ENCODE peak calls at places on chromosomes 12 and 14, in five cellular contexts. One of them, this sample, is unnamed.

GRCh38 chr12:70590051-70590450 is 47.2 kb downstream of the PTPRB start:
- DNase-seq in body of pancreas: peak; percentile 71
- DNase-seq in heart left ventricle: peak; percentile 66
- DNase-seq in transverse colon: peak; percentile 69
- DNase-seq in upper lobe of right lung: peak; percentile 80
- DNase-seq in this sample: peak; percentile 68

GRCh38 chr12:98644433-98644711 is 216 bp downstream of the IKBIP start:
- DNase-seq in body of pancreas: no peak
- DNase-seq in heart left ventricle: no peak
- DNase-seq in transverse colon: peak; percentile 29
- DNase-seq in upper lobe of right lung: no peak
- DNase-seq in this sample: peak; percentile 35

GRCh38 chr14:75479770-75480600 is 42.3 kb upstream of the BATF start:
- DNase-seq in body of pancreas: no peak
- DNase-seq in heart left ventricle: no peak
- DNase-seq in transverse colon: no peak
- DNase-seq in upper lobe of right lung: no peak
- DNase-seq in this sample: peak; percentile 3

GRCh38 chr14:72480465-72481243 is 413.2 kb downstream of the DPF3 start:
- DNase-seq in body of pancreas: no peak
- DNase-seq in heart left ventricle: no peak
- DNase-seq in transverse colon: no peak
- DNase-seq in upper lobe of right lung: no peak
- DNase-seq in this sample: no peak

GRCh38 chr14:23654231-23654630 is 18.1 kb downstream of the DHRS2 start:
- DNase-seq in body of pancreas: no peak
- DNase-seq in heart left ventricle: no peak
- DNase-seq in transverse colon: no peak
- DNase-seq in upper lobe of right lung: no peak
- DNase-seq in this sample: no peak

GRCh38 chr12:104986022-104986941 is at the start of gene NOPCHAP1:
- DNase-seq in body of pancreas: peak; percentile 94
- DNase-seq in heart left ventricle: peak; percentile 94
- DNase-seq in transverse colon: peak; percentile 95
- DNase-seq in upper lobe of right lung: peak; percentile 96
- DNase-seq in this sample: peak; percentile 96

GRCh38 chr12:117076410-117077372 is 22.5 kb downstream of the TESC start:
- DNase-seq in body of pancreas: no peak
- DNase-seq in heart left ventricle: no peak
- DNase-seq in transverse colon: no peak
- DNase-seq in upper lobe of right lung: no peak
- DNase-seq in this sample: no peak

GRCh38 chr12:88141425-88141773 is 489 bp downstream of the CEP290 start:
- DNase-seq in body of pancreas: no peak
- DNase-seq in heart left ventricle: no peak
- DNase-seq in transverse colon: no peak
- DNase-seq in upper lobe of right lung: no peak
- DNase-seq in this sample: no peak

GRCh38 chr14:28057286-28058011 is 709.1 kb upstream of the FOXG1 start:
- DNase-seq in body of pancreas: no peak
- DNase-seq in heart left ventricle: no peak
- DNase-seq in transverse colon: no peak
- DNase-seq in upper lobe of right lung: no peak
- DNase-seq in this sample: no peak

GRCh38 chr12:93466625-93467350 is 526 bp upstream of the MRPL42 start:
- DNase-seq in body of pancreas: no peak
- DNase-seq in heart left ventricle: no peak
- DNase-seq in transverse colon: no peak
- DNase-seq in upper lobe of right lung: no peak
- DNase-seq in this sample: peak; percentile 66

GRCh38 chr12:76847260-76847659 is 31.6 kb downstream of the CSRP2 start:
- DNase-seq in body of pancreas: no peak
- DNase-seq in heart left ventricle: no peak
- DNase-seq in transverse colon: no peak
- DNase-seq in upper lobe of right lung: no peak
- DNase-seq in this sample: no peak

GRCh38 chr12:121534495-121535148 is 46.2 kb downstream of the KDM2B start:
- DNase-seq in body of pancreas: no peak
- DNase-seq in heart left ventricle: no peak
- DNase-seq in transverse colon: no peak
- DNase-seq in upper lobe of right lung: no peak
- DNase-seq in this sample: no peak

GRCh38 chr12:86376052-86376451 is 119.9 kb upstream of the MGAT4C start:
- DNase-seq in body of pancreas: no peak
- DNase-seq in heart left ventricle: peak; percentile 30
- DNase-seq in transverse colon: no peak
- DNase-seq in upper lobe of right lung: no peak
- DNase-seq in this sample: no peak

GRCh38 chr12:54654926-54655325 is 6.8 kb upstream of the DCD start:
- DNase-seq in body of pancreas: no peak
- DNase-seq in heart left ventricle: no peak
- DNase-seq in transverse colon: no peak
- DNase-seq in upper lobe of right lung: no peak
- DNase-seq in this sample: no peak

GRCh38 chr12:37672655-37673260 is 643.8 kb upstream of the ALG10B start:
- DNase-seq in body of pancreas: no peak
- DNase-seq in heart left ventricle: no peak
- DNase-seq in transverse colon: no peak
- DNase-seq in upper lobe of right lung: no peak
- DNase-seq in this sample: no peak

DNA sequence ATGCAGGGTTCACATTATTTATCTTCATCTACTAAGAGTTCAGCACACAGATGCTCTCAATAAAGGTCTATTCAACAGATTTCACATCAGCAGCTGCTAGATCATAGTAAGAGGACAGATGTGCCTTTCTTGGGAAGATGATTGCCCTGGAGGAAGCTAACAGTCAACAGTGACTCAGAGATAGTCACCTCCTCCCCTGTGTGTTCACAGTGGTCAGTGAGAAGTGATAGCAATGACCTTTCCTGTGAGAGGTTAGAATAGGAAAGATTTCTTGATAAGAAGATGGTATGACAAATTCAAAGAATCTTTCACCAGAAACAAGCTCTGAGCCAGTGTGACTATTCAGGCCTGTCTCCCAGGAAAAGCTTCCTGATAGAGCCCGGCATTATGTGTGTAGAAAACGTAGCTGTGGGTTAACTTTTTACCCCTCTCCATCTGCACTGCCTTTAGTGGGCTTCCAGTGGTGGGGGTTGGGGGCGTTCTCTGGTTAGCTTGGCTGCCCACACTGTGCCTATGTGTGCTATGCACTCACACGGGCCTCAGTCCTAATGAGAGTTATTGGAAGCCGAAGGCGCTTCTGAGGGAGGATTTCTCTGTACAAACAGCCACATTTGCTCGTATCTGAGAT is 66.4 kb upstream of the ARHGAP5 start:
- DNase-seq in body of pancreas: no peak
- DNase-seq in heart left ventricle: no peak
- DNase-seq in transverse colon: no peak
- DNase-seq in upper lobe of right lung: no peak
- DNase-seq in this sample: peak; percentile 63
- H3K4me1 ChIP-seq in body of pancreas: peaks cover 12% of the 10 kb centered on the region
- H3K4me1 ChIP-seq in heart left ventricle: no peaks in the 10 kb centered on the region
- H3K4me1 ChIP-seq in transverse colon: no peaks in the 10 kb centered on the region
- H3K4me1 ChIP-seq in upper lobe of right lung: no peaks in the 10 kb centered on the region
- H3K4me1 ChIP-seq in this sample: peaks cover 21% of the 10 kb centered on the region

GRCh38 chr12:27608890-27609289 is 84.9 kb downstream of the PPFIBP1 start:
- DNase-seq in body of pancreas: no peak
- DNase-seq in heart left ventricle: peak; percentile 35
- DNase-seq in transverse colon: no peak
- DNase-seq in upper lobe of right lung: no peak
- DNase-seq in this sample: no peak
- H3K4me1 ChIP-seq in body of pancreas: peaks cover 35% of the 10 kb centered on the region
- H3K4me1 ChIP-seq in heart left ventricle: peaks cover 27% of the 10 kb centered on the region
- H3K4me1 ChIP-seq in transverse colon: peaks cover 13% of the 10 kb centered on the region
- H3K4me1 ChIP-seq in upper lobe of right lung: peaks cover 5% of the 10 kb centered on the region
- H3K4me1 ChIP-seq in this sample: peaks cover 32% of the 10 kb centered on the region

GRCh38 chr12:5473076-5473475 is 41.2 kb downstream of the NTF3 start:
- DNase-seq in body of pancreas: no peak
- DNase-seq in heart left ventricle: no peak
- DNase-seq in transverse colon: no peak
- DNase-seq in upper lobe of right lung: no peak
- DNase-seq in this sample: no peak
- H3K4me1 ChIP-seq in body of pancreas: peaks cover 5% of the 10 kb centered on the region
- H3K4me1 ChIP-seq in heart left ventricle: no peaks in the 10 kb centered on the region
- H3K4me1 ChIP-seq in transverse colon: no peaks in the 10 kb centered on the region
- H3K4me1 ChIP-seq in upper lobe of right lung: no peaks in the 10 kb centered on the region
- H3K4me1 ChIP-seq in this sample: no peaks in the 10 kb centered on the region

GRCh38 chr14:69610859-69611263 is 535 bp upstream of the SUSD6 start:
- DNase-seq in body of pancreas: no peak
- DNase-seq in heart left ventricle: no peak
- DNase-seq in transverse colon: no peak
- DNase-seq in upper lobe of right lung: no peak
- DNase-seq in this sample: peak; percentile 40

GRCh38 chr14:69610020-69610858 is 1.2 kb upstream of the SUSD6 start:
- DNase-seq in body of pancreas: no peak
- DNase-seq in heart left ventricle: no peak
- DNase-seq in transverse colon: no peak
- DNase-seq in upper lobe of right lung: no peak
- DNase-seq in this sample: no peak

GRCh38 chr14:69612014-69612758 is 790 bp downstream of the SUSD6 start:
- DNase-seq in body of pancreas: peak; percentile 34
- DNase-seq in heart left ventricle: peak; percentile 37
- DNase-seq in transverse colon: peak; percentile 50
- DNase-seq in upper lobe of right lung: peak; percentile 73
- DNase-seq in this sample: peak; percentile 30

GRCh38 chr14:69612759-69613145 is 1.4 kb downstream of the SUSD6 start:
- DNase-seq in body of pancreas: no peak
- DNase-seq in heart left ventricle: no peak
- DNase-seq in transverse colon: no peak
- DNase-seq in upper lobe of right lung: no peak
- DNase-seq in this sample: no peak

DNA sequence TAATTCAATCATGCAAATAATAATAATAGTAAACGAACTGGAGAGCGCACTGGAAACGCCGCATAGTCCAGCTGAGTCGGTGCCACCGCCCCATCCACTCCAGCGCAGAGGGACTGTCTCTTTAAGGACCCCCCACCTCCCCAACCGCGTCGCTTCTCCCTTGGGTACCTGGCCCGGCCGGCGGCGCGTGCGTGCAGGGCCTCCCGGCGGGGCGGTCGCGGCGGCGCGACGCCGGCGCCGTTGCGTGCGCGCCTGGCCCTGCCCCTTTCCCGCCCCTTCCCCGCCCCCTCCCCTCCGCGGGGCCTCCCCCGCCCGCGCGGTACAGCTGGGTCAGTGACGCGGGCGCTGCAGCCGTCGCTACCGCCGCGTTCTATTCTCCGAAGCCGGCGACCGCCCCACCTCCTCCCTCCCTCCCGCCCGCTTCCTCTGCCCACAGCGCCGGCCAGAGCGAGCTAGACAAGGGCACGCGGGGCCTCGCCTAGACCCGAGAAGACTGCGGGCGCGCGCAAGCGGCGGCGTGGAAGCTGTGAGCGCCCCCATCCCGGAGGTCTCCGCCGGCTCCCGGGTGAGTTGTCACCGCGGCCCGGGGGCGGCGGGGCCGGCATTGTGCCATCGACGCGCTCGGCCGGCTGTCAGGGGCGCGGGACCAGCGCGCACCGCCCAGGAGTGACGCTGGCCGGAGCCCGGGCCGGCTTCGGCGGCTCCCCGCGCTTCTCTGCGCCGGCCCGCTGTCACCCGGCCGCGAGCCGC is at the start of gene SUSD6:
- DNase-seq in body of pancreas: peak; percentile 94
- DNase-seq in heart left ventricle: peak; percentile 93
- DNase-seq in transverse colon: peak; percentile 94
- DNase-seq in upper lobe of right lung: peak; percentile 96
- DNase-seq in this sample: peak; percentile 93
- H3K4me1 ChIP-seq in body of pancreas: peaks cover 56% of the 10 kb centered on the region
- H3K4me1 ChIP-seq in heart left ventricle: peaks cover 22% of the 10 kb centered on the region
- H3K4me1 ChIP-seq in transverse colon: peaks cover 56% of the 10 kb centered on the region
- H3K4me1 ChIP-seq in upper lobe of right lung: peaks cover 47% of the 10 kb centered on the region
- H3K4me1 ChIP-seq in this sample: peaks cover 37% of the 10 kb centered on the region

This sample was measured in adrenal gland.